ENCODE peak calls at places on chromosomes 1 and 21, in seven cellular contexts. One of them, this sample, is unnamed.

GRCh38 chr1:208231929-208232360 is 12.2 kb downstream of the PLXNA2 start:
- DNase-seq in RWPE1: peak
- DNase-seq in activated CD4-positive, alpha-beta T cell treated with anti-CD3 and anti-CD28 coated beads, Interleukin-2, amount 50 U/mL, for 4 hours: no peak
- DNase-seq in NCI-H1417: peak
- DNase-seq in DMS 273 treated with DMSO at 0.1 percent for 48 hours: peak
- DNase-seq in activated CD8-positive, alpha-beta memory T cell treated with anti-CD3 and anti-CD28 coated beads, Interleukin-2, amount 10 ng/mL, durations not matched to agents 7 days and 5 days: no peak
- DNase-seq in AG20443: peak
- DNase-seq in this sample: no peak

GRCh38 chr1:204307334-204307883 is 52.3 kb downstream of the PLEKHA6 start:
- DNase-seq in RWPE1: no peak
- DNase-seq in activated CD4-positive, alpha-beta T cell treated with anti-CD3 and anti-CD28 coated beads, Interleukin-2, amount 50 U/mL, for 4 hours: no peak
- DNase-seq in NCI-H1417: peak
- DNase-seq in DMS 273 treated with DMSO at 0.1 percent for 48 hours: no peak
- DNase-seq in activated CD8-positive, alpha-beta memory T cell treated with anti-CD3 and anti-CD28 coated beads, Interleukin-2, amount 10 ng/mL, durations not matched to agents 7 days and 5 days: no peak
- DNase-seq in AG20443: peak
- DNase-seq in this sample: no peak

GRCh38 chr1:99481391-99481996 is 164.4 kb upstream of the PALMD start:
- DNase-seq in RWPE1: peak
- DNase-seq in activated CD4-positive, alpha-beta T cell treated with anti-CD3 and anti-CD28 coated beads, Interleukin-2, amount 50 U/mL, for 4 hours: no peak
- DNase-seq in NCI-H1417: peak
- DNase-seq in DMS 273 treated with DMSO at 0.1 percent for 48 hours: peak
- DNase-seq in activated CD8-positive, alpha-beta memory T cell treated with anti-CD3 and anti-CD28 coated beads, Interleukin-2, amount 10 ng/mL, durations not matched to agents 7 days and 5 days: no peak
- DNase-seq in AG20443: peak
- DNase-seq in this sample: peak

GRCh38 chr1:152515454-152515823 is 1.2 kb downstream of the CRCT1 start:
- DNase-seq in RWPE1: no peak
- DNase-seq in activated CD4-positive, alpha-beta T cell treated with anti-CD3 and anti-CD28 coated beads, Interleukin-2, amount 50 U/mL, for 4 hours: no peak
- DNase-seq in NCI-H1417: peak
- DNase-seq in DMS 273 treated with DMSO at 0.1 percent for 48 hours: no peak
- DNase-seq in activated CD8-positive, alpha-beta memory T cell treated with anti-CD3 and anti-CD28 coated beads, Interleukin-2, amount 10 ng/mL, durations not matched to agents 7 days and 5 days: no peak
- DNase-seq in AG20443: peak
- DNase-seq in this sample: no peak

GRCh38 chr1:31745071-31745897 is 18.9 kb downstream of the ADGRB2 start:
- DNase-seq in RWPE1: no peak
- DNase-seq in activated CD4-positive, alpha-beta T cell treated with anti-CD3 and anti-CD28 coated beads, Interleukin-2, amount 50 U/mL, for 4 hours: peak
- DNase-seq in NCI-H1417: peak
- DNase-seq in DMS 273 treated with DMSO at 0.1 percent for 48 hours: no peak
- DNase-seq in activated CD8-positive, alpha-beta memory T cell treated with anti-CD3 and anti-CD28 coated beads, Interleukin-2, amount 10 ng/mL, durations not matched to agents 7 days and 5 days: peak
- DNase-seq in AG20443: peak
- DNase-seq in this sample: peak

GRCh38 chr21:44907966-44908364 is 12.7 kb downstream of the ITGB2 start:
- DNase-seq in RWPE1: no peak
- DNase-seq in activated CD4-positive, alpha-beta T cell treated with anti-CD3 and anti-CD28 coated beads, Interleukin-2, amount 50 U/mL, for 4 hours: no peak
- DNase-seq in NCI-H1417: no peak
- DNase-seq in DMS 273 treated with DMSO at 0.1 percent for 48 hours: no peak
- DNase-seq in activated CD8-positive, alpha-beta memory T cell treated with anti-CD3 and anti-CD28 coated beads, Interleukin-2, amount 10 ng/mL, durations not matched to agents 7 days and 5 days: no peak
- DNase-seq in AG20443: no peak
- DNase-seq in this sample: no peak

GRCh38 chr1:46603858-46604549 is at the start of gene MKNK1:
- DNase-seq in RWPE1: peak
- DNase-seq in activated CD4-positive, alpha-beta T cell treated with anti-CD3 and anti-CD28 coated beads, Interleukin-2, amount 50 U/mL, for 4 hours: peak
- DNase-seq in NCI-H1417: peak
- DNase-seq in DMS 273 treated with DMSO at 0.1 percent for 48 hours: peak
- DNase-seq in activated CD8-positive, alpha-beta memory T cell treated with anti-CD3 and anti-CD28 coated beads, Interleukin-2, amount 10 ng/mL, durations not matched to agents 7 days and 5 days: peak
- DNase-seq in AG20443: peak
- DNase-seq in this sample: peak

GRCh38 chr21:32807717-32808380 is 36.3 kb upstream of the PAXBP1 start:
- DNase-seq in RWPE1: peak
- DNase-seq in activated CD4-positive, alpha-beta T cell treated with anti-CD3 and anti-CD28 coated beads, Interleukin-2, amount 50 U/mL, for 4 hours: no peak
- DNase-seq in NCI-H1417: no peak
- DNase-seq in DMS 273 treated with DMSO at 0.1 percent for 48 hours: peak
- DNase-seq in activated CD8-positive, alpha-beta memory T cell treated with anti-CD3 and anti-CD28 coated beads, Interleukin-2, amount 10 ng/mL, durations not matched to agents 7 days and 5 days: no peak
- DNase-seq in AG20443: peak
- DNase-seq in this sample: no peak

GRCh38 chr1:167861664-167862381 is 52.1 kb downstream of the ADCY10 start:
- DNase-seq in RWPE1: no peak
- DNase-seq in activated CD4-positive, alpha-beta T cell treated with anti-CD3 and anti-CD28 coated beads, Interleukin-2, amount 50 U/mL, for 4 hours: no peak
- DNase-seq in NCI-H1417: no peak
- DNase-seq in DMS 273 treated with DMSO at 0.1 percent for 48 hours: no peak
- DNase-seq in activated CD8-positive, alpha-beta memory T cell treated with anti-CD3 and anti-CD28 coated beads, Interleukin-2, amount 10 ng/mL, durations not matched to agents 7 days and 5 days: no peak
- DNase-seq in AG20443: no peak
- DNase-seq in this sample: no peak

GRCh38 chr1:187267745-187268277 is 439.1 kb downstream of the PLA2G4A start:
- DNase-seq in RWPE1: no peak
- DNase-seq in activated CD4-positive, alpha-beta T cell treated with anti-CD3 and anti-CD28 coated beads, Interleukin-2, amount 50 U/mL, for 4 hours: no peak
- DNase-seq in NCI-H1417: no peak
- DNase-seq in DMS 273 treated with DMSO at 0.1 percent for 48 hours: no peak
- DNase-seq in activated CD8-positive, alpha-beta memory T cell treated with anti-CD3 and anti-CD28 coated beads, Interleukin-2, amount 10 ng/mL, durations not matched to agents 7 days and 5 days: no peak
- DNase-seq in AG20443: no peak
- DNase-seq in this sample: no peak

GRCh38 chr1:16375521-16376359 is 8.7 kb downstream of the SZRD1 start:
- DNase-seq in RWPE1: no peak
- DNase-seq in activated CD4-positive, alpha-beta T cell treated with anti-CD3 and anti-CD28 coated beads, Interleukin-2, amount 50 U/mL, for 4 hours: no peak
- DNase-seq in NCI-H1417: peak
- DNase-seq in DMS 273 treated with DMSO at 0.1 percent for 48 hours: no peak
- DNase-seq in activated CD8-positive, alpha-beta memory T cell treated with anti-CD3 and anti-CD28 coated beads, Interleukin-2, amount 10 ng/mL, durations not matched to agents 7 days and 5 days: no peak
- DNase-seq in AG20443: no peak
- DNase-seq in this sample: no peak

GRCh38 chr1:154855186-154855585 is 14.9 kb downstream of the KCNN3 start:
- DNase-seq in RWPE1: no peak
- DNase-seq in activated CD4-positive, alpha-beta T cell treated with anti-CD3 and anti-CD28 coated beads, Interleukin-2, amount 50 U/mL, for 4 hours: no peak
- DNase-seq in NCI-H1417: no peak
- DNase-seq in DMS 273 treated with DMSO at 0.1 percent for 48 hours: no peak
- DNase-seq in activated CD8-positive, alpha-beta memory T cell treated with anti-CD3 and anti-CD28 coated beads, Interleukin-2, amount 10 ng/mL, durations not matched to agents 7 days and 5 days: no peak
- DNase-seq in AG20443: no peak
- DNase-seq in this sample: no peak

GRCh38 chr1:115336741-115337140 is 1.3 kb downstream of the NGF start:
- DNase-seq in RWPE1: no peak
- DNase-seq in activated CD4-positive, alpha-beta T cell treated with anti-CD3 and anti-CD28 coated beads, Interleukin-2, amount 50 U/mL, for 4 hours: no peak
- DNase-seq in NCI-H1417: peak
- DNase-seq in DMS 273 treated with DMSO at 0.1 percent for 48 hours: peak
- DNase-seq in activated CD8-positive, alpha-beta memory T cell treated with anti-CD3 and anti-CD28 coated beads, Interleukin-2, amount 10 ng/mL, durations not matched to agents 7 days and 5 days: no peak
- DNase-seq in AG20443: peak
- DNase-seq in this sample: no peak

GRCh38 chr1:218674280-218674773 is 329.2 kb downstream of the TGFB2 start:
- DNase-seq in RWPE1: peak
- DNase-seq in activated CD4-positive, alpha-beta T cell treated with anti-CD3 and anti-CD28 coated beads, Interleukin-2, amount 50 U/mL, for 4 hours: no peak
- DNase-seq in NCI-H1417: no peak
- DNase-seq in DMS 273 treated with DMSO at 0.1 percent for 48 hours: no peak
- DNase-seq in activated CD8-positive, alpha-beta memory T cell treated with anti-CD3 and anti-CD28 coated beads, Interleukin-2, amount 10 ng/mL, durations not matched to agents 7 days and 5 days: no peak
- DNase-seq in AG20443: peak
- DNase-seq in this sample: no peak

GRCh38 chr1:10832703-10833102 is 36.3 kb upstream of the CASZ1 start:
- DNase-seq in RWPE1: peak
- DNase-seq in activated CD4-positive, alpha-beta T cell treated with anti-CD3 and anti-CD28 coated beads, Interleukin-2, amount 50 U/mL, for 4 hours: no peak
- DNase-seq in NCI-H1417: peak
- DNase-seq in DMS 273 treated with DMSO at 0.1 percent for 48 hours: no peak
- DNase-seq in activated CD8-positive, alpha-beta memory T cell treated with anti-CD3 and anti-CD28 coated beads, Interleukin-2, amount 10 ng/mL, durations not matched to agents 7 days and 5 days: no peak
- DNase-seq in AG20443: no peak
- DNase-seq in this sample: no peak

GRCh38 chr1:45314266-45314665 is 12.4 kb upstream of the HPDL start:
- DNase-seq in RWPE1: no peak
- DNase-seq in activated CD4-positive, alpha-beta T cell treated with anti-CD3 and anti-CD28 coated beads, Interleukin-2, amount 50 U/mL, for 4 hours: no peak
- DNase-seq in NCI-H1417: no peak
- DNase-seq in DMS 273 treated with DMSO at 0.1 percent for 48 hours: no peak
- DNase-seq in activated CD8-positive, alpha-beta memory T cell treated with anti-CD3 and anti-CD28 coated beads, Interleukin-2, amount 10 ng/mL, durations not matched to agents 7 days and 5 days: no peak
- DNase-seq in AG20443: no peak
- DNase-seq in this sample: no peak

GRCh38 chr21:36461918-36462486 is 17.9 kb downstream of the CLDN14 start:
- DNase-seq in RWPE1: no peak
- DNase-seq in activated CD4-positive, alpha-beta T cell treated with anti-CD3 and anti-CD28 coated beads, Interleukin-2, amount 50 U/mL, for 4 hours: no peak
- DNase-seq in NCI-H1417: no peak
- DNase-seq in DMS 273 treated with DMSO at 0.1 percent for 48 hours: no peak
- DNase-seq in activated CD8-positive, alpha-beta memory T cell treated with anti-CD3 and anti-CD28 coated beads, Interleukin-2, amount 10 ng/mL, durations not matched to agents 7 days and 5 days: no peak
- DNase-seq in AG20443: no peak
- DNase-seq in this sample: no peak

GRCh38 chr21:37653201-37653600 is 263.1 kb downstream of the KCNJ6 start:
- DNase-seq in RWPE1: no peak
- DNase-seq in activated CD4-positive, alpha-beta T cell treated with anti-CD3 and anti-CD28 coated beads, Interleukin-2, amount 50 U/mL, for 4 hours: no peak
- DNase-seq in NCI-H1417: no peak
- DNase-seq in DMS 273 treated with DMSO at 0.1 percent for 48 hours: no peak
- DNase-seq in activated CD8-positive, alpha-beta memory T cell treated with anti-CD3 and anti-CD28 coated beads, Interleukin-2, amount 10 ng/mL, durations not matched to agents 7 days and 5 days: no peak
- DNase-seq in AG20443: no peak
- DNase-seq in this sample: no peak

GRCh38 chr1:204045430-204045829 is 27.5 kb upstream of the SOX13 start:
- DNase-seq in RWPE1: no peak
- DNase-seq in activated CD4-positive, alpha-beta T cell treated with anti-CD3 and anti-CD28 coated beads, Interleukin-2, amount 50 U/mL, for 4 hours: no peak
- DNase-seq in NCI-H1417: no peak
- DNase-seq in DMS 273 treated with DMSO at 0.1 percent for 48 hours: no peak
- DNase-seq in activated CD8-positive, alpha-beta memory T cell treated with anti-CD3 and anti-CD28 coated beads, Interleukin-2, amount 10 ng/mL, durations not matched to agents 7 days and 5 days: no peak
- DNase-seq in AG20443: no peak
- DNase-seq in this sample: no peak

GRCh38 chr1:26597629-26598039 is 68.1 kb downstream of the RPS6KA1 start:
- DNase-seq in RWPE1: peak
- DNase-seq in activated CD4-positive, alpha-beta T cell treated with anti-CD3 and anti-CD28 coated beads, Interleukin-2, amount 50 U/mL, for 4 hours: no peak
- DNase-seq in NCI-H1417: peak
- DNase-seq in DMS 273 treated with DMSO at 0.1 percent for 48 hours: peak
- DNase-seq in activated CD8-positive, alpha-beta memory T cell treated with anti-CD3 and anti-CD28 coated beads, Interleukin-2, amount 10 ng/mL, durations not matched to agents 7 days and 5 days: no peak
- DNase-seq in AG20443: peak
- DNase-seq in this sample: no peak

GRCh38 chr1:40392206-40392605 is 18.7 kb downstream of the SMAP2 start:
- DNase-seq in RWPE1: peak
- DNase-seq in activated CD4-positive, alpha-beta T cell treated with anti-CD3 and anti-CD28 coated beads, Interleukin-2, amount 50 U/mL, for 4 hours: no peak
- DNase-seq in NCI-H1417: peak
- DNase-seq in DMS 273 treated with DMSO at 0.1 percent for 48 hours: no peak
- DNase-seq in activated CD8-positive, alpha-beta memory T cell treated with anti-CD3 and anti-CD28 coated beads, Interleukin-2, amount 10 ng/mL, durations not matched to agents 7 days and 5 days: no peak
- DNase-seq in AG20443: peak
- DNase-seq in this sample: no peak

GRCh38 chr21:46314441-46315020 is 9.1 kb downstream of the C21orf58 start:
- DNase-seq in RWPE1: no peak
- DNase-seq in activated CD4-positive, alpha-beta T cell treated with anti-CD3 and anti-CD28 coated beads, Interleukin-2, amount 50 U/mL, for 4 hours: no peak
- DNase-seq in NCI-H1417: no peak
- DNase-seq in DMS 273 treated with DMSO at 0.1 percent for 48 hours: no peak
- DNase-seq in activated CD8-positive, alpha-beta memory T cell treated with anti-CD3 and anti-CD28 coated beads, Interleukin-2, amount 10 ng/mL, durations not matched to agents 7 days and 5 days: no peak
- DNase-seq in AG20443: no peak
- DNase-seq in this sample: no peak

GRCh38 chr1:54229281-54229891 is 29.4 kb downstream of the MRPL37 start:
- DNase-seq in RWPE1: peak
- DNase-seq in activated CD4-positive, alpha-beta T cell treated with anti-CD3 and anti-CD28 coated beads, Interleukin-2, amount 50 U/mL, for 4 hours: peak
- DNase-seq in NCI-H1417: no peak
- DNase-seq in DMS 273 treated with DMSO at 0.1 percent for 48 hours: no peak
- DNase-seq in activated CD8-positive, alpha-beta memory T cell treated with anti-CD3 and anti-CD28 coated beads, Interleukin-2, amount 10 ng/mL, durations not matched to agents 7 days and 5 days: peak
- DNase-seq in AG20443: peak
- DNase-seq in this sample: no peak

GRCh38 chr1:205440476-205441317 is 15.1 kb downstream of the BLACAT1 start:
- DNase-seq in RWPE1: peak
- DNase-seq in activated CD4-positive, alpha-beta T cell treated with anti-CD3 and anti-CD28 coated beads, Interleukin-2, amount 50 U/mL, for 4 hours: peak
- DNase-seq in NCI-H1417: no peak
- DNase-seq in DMS 273 treated with DMSO at 0.1 percent for 48 hours: no peak
- DNase-seq in activated CD8-positive, alpha-beta memory T cell treated with anti-CD3 and anti-CD28 coated beads, Interleukin-2, amount 10 ng/mL, durations not matched to agents 7 days and 5 days: peak
- DNase-seq in AG20443: peak
- DNase-seq in this sample: peak

GRCh38 chr1:223223091-223223995 is 80.3 kb upstream of the TLR5 start:
- DNase-seq in RWPE1: no peak
- DNase-seq in activated CD4-positive, alpha-beta T cell treated with anti-CD3 and anti-CD28 coated beads, Interleukin-2, amount 50 U/mL, for 4 hours: no peak
- DNase-seq in NCI-H1417: peak
- DNase-seq in DMS 273 treated with DMSO at 0.1 percent for 48 hours: no peak
- DNase-seq in activated CD8-positive, alpha-beta memory T cell treated with anti-CD3 and anti-CD28 coated beads, Interleukin-2, amount 10 ng/mL, durations not matched to agents 7 days and 5 days: peak
- DNase-seq in AG20443: no peak
- DNase-seq in this sample: no peak

GRCh38 chr1:92298573-92299476 is at the start of the genes GLMN and RPAP2:
- DNase-seq in RWPE1: peak
- DNase-seq in activated CD4-positive, alpha-beta T cell treated with anti-CD3 and anti-CD28 coated beads, Interleukin-2, amount 50 U/mL, for 4 hours: peak
- DNase-seq in NCI-H1417: peak
- DNase-seq in DMS 273 treated with DMSO at 0.1 percent for 48 hours: peak
- DNase-seq in activated CD8-positive, alpha-beta memory T cell treated with anti-CD3 and anti-CD28 coated beads, Interleukin-2, amount 10 ng/mL, durations not matched to agents 7 days and 5 days: peak
- DNase-seq in AG20443: peak
- DNase-seq in this sample: peak

GRCh38 chr1:1334835-1335234 is 3.8 kb downstream of the TAS1R3 start:
- DNase-seq in RWPE1: no peak
- DNase-seq in activated CD4-positive, alpha-beta T cell treated with anti-CD3 and anti-CD28 coated beads, Interleukin-2, amount 50 U/mL, for 4 hours: no peak
- DNase-seq in NCI-H1417: no peak
- DNase-seq in DMS 273 treated with DMSO at 0.1 percent for 48 hours: no peak
- DNase-seq in activated CD8-positive, alpha-beta memory T cell treated with anti-CD3 and anti-CD28 coated beads, Interleukin-2, amount 10 ng/mL, durations not matched to agents 7 days and 5 days: no peak
- DNase-seq in AG20443: no peak
- DNase-seq in this sample: no peak

GRCh38 chr1:53601031-53601745 is 137.8 kb downstream of the GLIS1 start:
- DNase-seq in RWPE1: no peak
- DNase-seq in activated CD4-positive, alpha-beta T cell treated with anti-CD3 and anti-CD28 coated beads, Interleukin-2, amount 50 U/mL, for 4 hours: no peak
- DNase-seq in NCI-H1417: no peak
- DNase-seq in DMS 273 treated with DMSO at 0.1 percent for 48 hours: no peak
- DNase-seq in activated CD8-positive, alpha-beta memory T cell treated with anti-CD3 and anti-CD28 coated beads, Interleukin-2, amount 10 ng/mL, durations not matched to agents 7 days and 5 days: no peak
- DNase-seq in AG20443: no peak
- DNase-seq in this sample: no peak

GRCh38 chr1:196180847-196181593 is 427.2 kb downstream of the KCNT2 start:
- DNase-seq in RWPE1: peak
- DNase-seq in activated CD4-positive, alpha-beta T cell treated with anti-CD3 and anti-CD28 coated beads, Interleukin-2, amount 50 U/mL, for 4 hours: no peak
- DNase-seq in NCI-H1417: no peak
- DNase-seq in DMS 273 treated with DMSO at 0.1 percent for 48 hours: no peak
- DNase-seq in activated CD8-positive, alpha-beta memory T cell treated with anti-CD3 and anti-CD28 coated beads, Interleukin-2, amount 10 ng/mL, durations not matched to agents 7 days and 5 days: no peak
- DNase-seq in AG20443: peak
- DNase-seq in this sample: no peak

GRCh38 chr21:38769253-38769780 is 36.4 kb upstream of the ETS2 start:
- DNase-seq in RWPE1: no peak
- DNase-seq in activated CD4-positive, alpha-beta T cell treated with anti-CD3 and anti-CD28 coated beads, Interleukin-2, amount 50 U/mL, for 4 hours: no peak
- DNase-seq in NCI-H1417: peak
- DNase-seq in DMS 273 treated with DMSO at 0.1 percent for 48 hours: no peak
- DNase-seq in activated CD8-positive, alpha-beta memory T cell treated with anti-CD3 and anti-CD28 coated beads, Interleukin-2, amount 10 ng/mL, durations not matched to agents 7 days and 5 days: peak
- DNase-seq in AG20443: no peak
- DNase-seq in this sample: no peak

GRCh38 chr1:98099501-98099900 is 178.7 kb upstream of the DPYD start:
- DNase-seq in RWPE1: no peak
- DNase-seq in activated CD4-positive, alpha-beta T cell treated with anti-CD3 and anti-CD28 coated beads, Interleukin-2, amount 50 U/mL, for 4 hours: no peak
- DNase-seq in NCI-H1417: no peak
- DNase-seq in DMS 273 treated with DMSO at 0.1 percent for 48 hours: no peak
- DNase-seq in activated CD8-positive, alpha-beta memory T cell treated with anti-CD3 and anti-CD28 coated beads, Interleukin-2, amount 10 ng/mL, durations not matched to agents 7 days and 5 days: no peak
- DNase-seq in AG20443: peak
- DNase-seq in this sample: no peak

GRCh38 chr1:2611621-2612437 is 21.0 kb downstream of the MMEL1 start:
- DNase-seq in RWPE1: no peak
- DNase-seq in activated CD4-positive, alpha-beta T cell treated with anti-CD3 and anti-CD28 coated beads, Interleukin-2, amount 50 U/mL, for 4 hours: no peak
- DNase-seq in NCI-H1417: peak
- DNase-seq in DMS 273 treated with DMSO at 0.1 percent for 48 hours: no peak
- DNase-seq in activated CD8-positive, alpha-beta memory T cell treated with anti-CD3 and anti-CD28 coated beads, Interleukin-2, amount 10 ng/mL, durations not matched to agents 7 days and 5 days: no peak
- DNase-seq in AG20443: no peak
- DNase-seq in this sample: no peak

GRCh38 chr1:25997759-25998074 is at the start of gene PAFAH2:
- DNase-seq in RWPE1: no peak
- DNase-seq in activated CD4-positive, alpha-beta T cell treated with anti-CD3 and anti-CD28 coated beads, Interleukin-2, amount 50 U/mL, for 4 hours: no peak
- DNase-seq in NCI-H1417: no peak
- DNase-seq in DMS 273 treated with DMSO at 0.1 percent for 48 hours: no peak
- DNase-seq in activated CD8-positive, alpha-beta memory T cell treated with anti-CD3 and anti-CD28 coated beads, Interleukin-2, amount 10 ng/mL, durations not matched to agents 7 days and 5 days: no peak
- DNase-seq in AG20443: no peak
- DNase-seq in this sample: no peak

GRCh38 chr1:42146916-42147320 is 6.3 kb upstream of the GUCA2B start:
- DNase-seq in RWPE1: peak
- DNase-seq in activated CD4-positive, alpha-beta T cell treated with anti-CD3 and anti-CD28 coated beads, Interleukin-2, amount 50 U/mL, for 4 hours: peak
- DNase-seq in NCI-H1417: peak
- DNase-seq in DMS 273 treated with DMSO at 0.1 percent for 48 hours: no peak
- DNase-seq in activated CD8-positive, alpha-beta memory T cell treated with anti-CD3 and anti-CD28 coated beads, Interleukin-2, amount 10 ng/mL, durations not matched to agents 7 days and 5 days: peak
- DNase-seq in AG20443: peak
- DNase-seq in this sample: peak

GRCh38 chr1:95370671-95370992 is 136.6 kb downstream of the RWDD3 start:
- DNase-seq in RWPE1: no peak
- DNase-seq in activated CD4-positive, alpha-beta T cell treated with anti-CD3 and anti-CD28 coated beads, Interleukin-2, amount 50 U/mL, for 4 hours: no peak
- DNase-seq in NCI-H1417: peak
- DNase-seq in DMS 273 treated with DMSO at 0.1 percent for 48 hours: no peak
- DNase-seq in activated CD8-positive, alpha-beta memory T cell treated with anti-CD3 and anti-CD28 coated beads, Interleukin-2, amount 10 ng/mL, durations not matched to agents 7 days and 5 days: no peak
- DNase-seq in AG20443: no peak
- DNase-seq in this sample: no peak

GRCh38 chr1:180555411-180555810 is 3.4 kb upstream of the OVAAL start:
- DNase-seq in RWPE1: no peak
- DNase-seq in activated CD4-positive, alpha-beta T cell treated with anti-CD3 and anti-CD28 coated beads, Interleukin-2, amount 50 U/mL, for 4 hours: no peak
- DNase-seq in NCI-H1417: no peak
- DNase-seq in DMS 273 treated with DMSO at 0.1 percent for 48 hours: no peak
- DNase-seq in activated CD8-positive, alpha-beta memory T cell treated with anti-CD3 and anti-CD28 coated beads, Interleukin-2, amount 10 ng/mL, durations not matched to agents 7 days and 5 days: no peak
- DNase-seq in AG20443: no peak
- DNase-seq in this sample: no peak

This sample was measured in activated T-cell treated with anti-CD3 and anti-CD28 coated beads, Interleukin-2, amount 50 U/mL, for 4 hours.